ENCODE peak calls at places on chromosomes 3 and 15, in ten cellular contexts. S, N, B, Y, U, T, R, F, H and G are unnamed samples.

GRCh38 chr15:40111888-40112287 is 3.2 kb upstream of the BMF start:
- DNase-seq in S (no peak), N (no peak), B (no peak), Y (no peak), U (no peak), T (no peak), R (no peak), F (no peak), H (no peak), G (no peak)

GRCh38 chr3:146052791-146053310 is 108.1 kb downstream of the PLOD2 start:
- DNase-seq in S (no peak), N (peak; percentile 26), B (no peak), Y (no peak), U (no peak), T (no peak), R (no peak), F (no peak), H (no peak), G (no peak)

GRCh38 chr3:14166877-14167605 is 11.4 kb downstream of the XPC start:
- DNase-seq in S (no peak), N (peak; percentile 66), B (no peak), Y (no peak), U (no peak), T (no peak), R (no peak), F (no peak), H (no peak), G (no peak)

GRCh38 chr3:197149528-197149927 is 119.9 kb upstream of the MELTF start:
- DNase-seq in S (no peak), N (no peak), B (no peak), Y (no peak), U (no peak), T (no peak), R (no peak), F (no peak), H (no peak), G (no peak)

GRCh38 chr15:49380912-49381311 is 42.1 kb upstream of the FGF7 start:
- DNase-seq in S (no peak), N (no peak), B (no peak), Y (no peak), U (no peak), T (no peak), R (no peak), F (no peak), H (no peak), G (no peak)

GRCh38 chr3:119601154-119601553 is 3.5 kb downstream of the PLA1A start:
- DNase-seq in S (no peak), N (no peak), B (no peak), Y (no peak), U (no peak), T (no peak), R (no peak), F (no peak), H (no peak), G (no peak)

GRCh38 chr3:114376091-114376490 is 82.3 kb downstream of the TIGIT start:
- DNase-seq in S (no peak), N (no peak), B (no peak), Y (no peak), U (no peak), T (no peak), R (no peak), F (peak; percentile 42), H (no peak), G (no peak)

GRCh38 chr3:193857996-193858395 is 265.0 kb downstream of the OPA1 start:
- DNase-seq in S (no peak), N (peak; percentile 75), B (no peak), Y (no peak), U (no peak), T (no peak), R (no peak), F (peak; percentile 74), H (peak; percentile 58), G (no peak)

GRCh38 chr3:65597225-65597951 is 441.3 kb downstream of the MAGI1 start:
- DNase-seq in S (no peak), N (no peak), B (no peak), Y (peak; percentile 81), U (no peak), T (peak; percentile 87), R (no peak), F (no peak), H (no peak), G (no peak)

GRCh38 chr15:70248116-70249025 is 150.7 kb upstream of the TLE3 start:
- DNase-seq in S (no peak), N (no peak), B (no peak), Y (no peak), U (no peak), T (peak; percentile 60), R (no peak), F (no peak), H (no peak), G (no peak)

GRCh38 chr3:176663819-176664218 is 533.5 kb downstream of the TBL1XR1 start:
- DNase-seq in S (no peak), N (peak; percentile 65), B (no peak), Y (no peak), U (peak; percentile 1), T (peak; percentile 29), R (peak; percentile 29), F (no peak), H (no peak), G (peak; percentile 80)
- TF ChIP-seq CTCF in S (peak; percentile 29), N (peak; percentile 22), B (no peak), Y (peak; percentile 48), U (peak; percentile 32), T (peak; percentile 48), R (peak; percentile 35), F (no peak), H (no peak), G (peak; percentile 53)

DNA sequence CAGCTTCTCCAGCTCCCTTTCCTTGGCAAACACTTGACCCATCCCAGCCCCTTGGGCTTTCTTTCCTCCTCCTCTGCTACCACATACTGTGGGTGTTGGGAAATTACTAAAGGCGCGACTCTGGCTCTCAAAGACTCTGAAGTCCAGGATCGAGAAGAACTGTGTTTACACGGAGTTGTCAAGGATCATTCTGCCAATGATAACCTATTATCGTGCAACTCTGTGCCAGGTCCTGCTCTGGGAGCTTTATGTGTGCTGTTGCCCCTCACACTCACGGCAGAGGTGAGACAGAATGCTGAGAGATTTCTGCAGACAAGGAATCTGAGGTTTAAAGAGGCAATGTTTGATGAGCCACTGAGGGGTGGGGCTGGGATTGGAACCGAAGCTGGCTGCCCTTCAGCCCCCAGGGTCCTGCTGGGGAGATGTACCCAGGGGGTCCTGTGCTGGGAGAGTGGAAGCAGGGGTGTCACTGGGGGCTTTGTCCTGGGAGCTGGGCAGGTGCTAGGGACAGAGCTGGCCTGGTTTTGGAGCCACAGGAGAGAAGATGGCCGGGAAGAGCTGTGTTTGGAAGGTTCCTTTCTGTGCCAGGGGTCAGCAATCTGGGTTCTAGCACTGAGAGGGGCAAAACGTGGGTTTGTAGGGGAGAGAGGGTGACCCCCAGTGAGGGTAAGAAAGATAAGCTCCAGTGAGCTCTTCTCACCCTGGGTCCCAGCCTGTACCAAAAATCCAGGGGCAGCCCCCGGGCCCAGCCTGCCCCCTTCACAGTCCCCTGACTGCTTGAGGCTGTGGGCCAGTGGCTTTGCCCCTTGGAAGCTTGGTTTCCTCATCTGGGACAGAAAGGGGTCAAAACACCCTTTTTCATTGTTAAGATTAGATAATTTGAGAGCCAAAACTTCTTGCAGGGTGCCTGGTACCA is 69.4 kb downstream of the SMAD3 start:
- DNase-seq in S (no peak), N (no peak), B (no peak), Y (no peak), U (no peak), T (no peak), R (no peak), F (no peak), H (peak; percentile 37), G (no peak)
- H3K4me3 ChIP-seq in S (no peak overlapping the region), N (no peak overlapping the region), B (peak overlapping the region; percentile 52), Y (no peak overlapping the region), U (peak overlapping the region; percentile 12), T (no peak overlapping the region), R (no peak overlapping the region), F (no peak overlapping the region), H (no peak overlapping the region), G (no peak overlapping the region)

GRCh38 chr3:97896547-97896946 is 74.7 kb downstream of the CRYBG3 start:
- DNase-seq in S (no peak), N (no peak), B (no peak), Y (no peak), U (no peak), T (no peak), R (no peak), F (no peak), H (no peak), G (no peak)
- TF ChIP-seq CTCF in S (no peak), N (no peak), B (no peak), Y (no peak), U (no peak), T (no peak), R (peak; percentile 23), F (no peak), H (no peak), G (no peak)

GRCh38 chr15:79090487-79091203 is at the start of gene RASGRF1:
- DNase-seq in S (no peak), N (no peak), B (no peak), Y (peak; percentile 74), U (no peak), T (peak; percentile 65), R (no peak), F (no peak), H (no peak), G (no peak)
- H3K4me3 ChIP-seq in S (peak within 1 kb of the TSS; percentile 49), N (no peak within 1 kb of the TSS), B (no peak within 1 kb of the TSS), Y (peak within 1 kb of the TSS; percentile 70), U (peak within 1 kb of the TSS; percentile 39), T (no peak within 1 kb of the TSS), R (no peak within 1 kb of the TSS), F (no peak within 1 kb of the TSS), H (peak within 1 kb of the TSS; percentile 36), G (peak within 1 kb of the TSS; percentile 21)

DNA sequence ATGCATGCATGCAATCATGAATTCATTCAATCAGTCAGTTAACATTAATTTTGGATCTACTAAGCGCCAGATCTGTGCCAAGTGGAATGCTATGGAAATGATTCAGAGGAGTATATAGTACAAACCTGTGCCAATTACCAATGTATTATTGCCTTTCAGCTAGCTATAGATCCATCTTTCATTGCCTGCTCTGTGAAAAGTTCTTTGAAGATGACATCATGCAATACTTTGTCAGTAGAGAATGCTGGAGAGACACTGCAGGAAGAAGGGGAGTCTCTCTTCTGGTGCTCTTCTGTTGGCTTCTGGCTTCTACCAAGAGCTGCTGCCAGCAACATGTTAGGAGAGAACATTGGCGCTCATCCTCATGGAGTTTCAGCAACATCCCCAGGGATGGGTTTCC is 81.0 kb upstream of the LMCD1 start:
- DNase-seq in S (no peak), N (no peak), B (no peak), Y (no peak), U (no peak), T (no peak), R (no peak), F (no peak), H (no peak), G (no peak)
- TF ChIP-seq CTCF in S (no peak), N (no peak), B (no peak), Y (no peak), U (no peak), T (no peak), R (no peak), F (no peak), H (no peak), G (no peak)